ENCODE peak calls at places on chromosomes 1 and 21, in five cellular contexts. D, X, T, E and A are unnamed samples.

GRCh38 chr1:20981903-20982695 is 194.6 kb downstream of the EIF4G3 start:
- DNase-seq in X (peak; percentile 24), E (no peak), D (peak; percentile 61), T (peak; percentile 37), A (no peak)

GRCh38 chr1:17119076-17119743 is at the start of gene PADI2:
- DNase-seq in X (no peak), T (peak; percentile 13), D (peak; percentile 42), E (peak; percentile 68), A (peak; percentile 88)

GRCh38 chr1:57232500-57232899 is 191.4 kb downstream of the DAB1 start:
- DNase-seq in X (no peak), D (no peak), T (no peak), E (no peak), A (no peak)

GRCh38 chr1:36913523-36914060 is 120.7 kb downstream of the GRIK3 start:
- DNase-seq in D (no peak), T (no peak), X (no peak), E (no peak), A (no peak)

GRCh38 chr21:46145159-46145839 is 10.1 kb downstream of the FTCD start:
- DNase-seq in X (no peak), D (no peak), T (no peak), E (peak; percentile 51), A (peak; percentile 77)

GRCh38 chr1:16162163-16162822 is 6.4 kb upstream of the EPHA2 start:
- DNase-seq in E (no peak), X (no peak), T (no peak), D (no peak), A (no peak)

GRCh38 chr21:36783612-36784383 is 84.9 kb downstream of the SIM2 start:
- DNase-seq in D (peak; percentile 18), T (no peak), X (peak; percentile 73), E (no peak), A (no peak)

GRCh38 chr1:162632234-162632666 is at the start of gene DDR2:
- DNase-seq in E (no peak), T (peak; percentile 99), D (peak; percentile 98), X (peak; percentile 92), A (peak; percentile 11)

GRCh38 chr1:18882511-18882910 is 19.8 kb downstream of the ALDH4A1 start:
- DNase-seq in X (no peak), T (peak; percentile 53), E (no peak), D (no peak), A (no peak)

GRCh38 chr1:46370214-46370633 is 23.9 kb upstream of the FAAH start:
- DNase-seq in D (peak; percentile 4), X (no peak), E (no peak), T (no peak), A (no peak)

GRCh38 chr1:26278303-26278702 is 1.6 kb upstream of the SH3BGRL3 start:
- DNase-seq in E (no peak), D (peak; percentile 87), T (peak; percentile 82), X (no peak), A (no peak)

GRCh38 chr1:47914218-47914937 is 82.8 kb downstream of the TRABD2B start:
- DNase-seq in D (no peak), E (no peak), T (no peak), X (no peak), A (no peak)

GRCh38 chr1:168821434-168821833 is 92.4 kb upstream of the DPT start:
- DNase-seq in X (no peak), D (no peak), T (no peak), E (no peak), A (no peak)

GRCh38 chr1:205237526-205238484 is 10.1 kb downstream of the TMCC2 start:
- DNase-seq in T (no peak), D (no peak), E (peak; percentile 20), X (no peak), A (no peak)

DNA sequence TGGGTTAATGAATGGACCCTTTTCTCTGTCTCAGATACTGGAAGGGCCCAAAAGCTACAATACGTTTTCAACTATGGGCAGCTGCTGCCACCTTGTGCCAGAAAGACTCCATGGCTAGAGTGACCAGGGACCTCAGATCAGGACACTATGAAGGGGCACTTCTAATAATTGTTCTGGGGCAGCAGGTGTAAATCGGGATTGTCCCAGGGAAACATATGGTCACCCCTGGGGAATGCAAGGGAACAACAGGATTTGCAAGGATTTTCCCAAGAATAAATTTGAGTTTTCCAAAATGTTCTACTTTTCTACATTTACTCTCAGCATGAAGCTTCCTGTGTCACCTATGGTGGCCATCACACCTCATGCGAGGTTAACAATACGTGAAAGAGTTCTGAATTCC is 12.0 kb upstream of the FCAMR start:
- DNase-seq in E (peak; percentile 58), D (peak; percentile 54), X (no peak), T (peak; percentile 42), A (no peak)
- TF ChIP-seq CTCF in E (peak; percentile 89), D (peak; percentile 68), X (peak; percentile 67), T (peak; percentile 83), A (peak; percentile 44)

GRCh38 chr1:215185067-215185620 is 102.6 kb downstream of the KCNK2 start:
- DNase-seq in E (no peak), X (no peak), T (peak; percentile 64), D (no peak), A (no peak)

GRCh38 chr1:215181518-215181917 is 99.0 kb downstream of the KCNK2 start:
- DNase-seq in X (no peak), T (no peak), E (no peak), D (peak; percentile 12), A (no peak)
- TF ChIP-seq CTCF in X (no peak), T (no peak), E (no peak), D (no peak), A (no peak)

GRCh38 chr1:183622884-183623785 is 12.4 kb downstream of the ARPC5 start:
- DNase-seq in E (no peak), T (peak; percentile 62), X (peak; percentile 43), D (peak; percentile 79), A (no peak)
- TF ChIP-seq CTCF in E (peak; percentile 60), T (peak; percentile 68), X (peak; percentile 71), D (peak; percentile 62), A (peak; percentile 36)

GRCh38 chr1:58654322-58654721 is 45.5 kb downstream of the MYSM1 start:
- DNase-seq in E (no peak), D (no peak), X (no peak), T (no peak), A (no peak)
- TF ChIP-seq CTCF in E (no peak), D (no peak), X (no peak), T (no peak), A (no peak)

GRCh38 chr1:186878356-186878755 is 49.6 kb downstream of the PLA2G4A start:
- DNase-seq in T (no peak), E (no peak), X (no peak), D (no peak), A (no peak)
- TF ChIP-seq CTCF in T (no peak), E (no peak), X (no peak), D (no peak), A (no peak)

GRCh38 chr1:216389774-216390173 is 33.5 kb downstream of the USH2A start:
- DNase-seq in D (no peak), E (no peak), X (no peak), T (no peak), A (no peak)
- TF ChIP-seq CTCF in D (no peak), E (no peak), X (no peak), T (no peak), A (no peak)